ENCODE peak calls at places on chromosome X, in seven cellular contexts. Z is GM10248; F is retina; P is Kasumi-1; J is IMR-90; V is globus pallidus; A is effector memory CD8-positive, alpha-beta T cell. H is an unnamed sample.
A peak's percentile ranks its signal among the peaks of the same experiment; 100 is the strongest.

GRCh38 chrX:110172215-110172614 is 145.7 kb downstream of the AMMECR1 start:
- DNase-seq in Z (peak; percentile 79), F (no peak), A (no peak), V (no peak), P (no peak), J (no peak), H (no peak)

GRCh38 chrX:140475025-140475424 is 29.8 kb downstream of the SOX3 start:
- DNase-seq in J (no peak), A (no peak), Z (no peak), P (no peak), V (no peak), F (no peak), H (no peak)

GRCh38 chrX:129934461-129934860 is 28.5 kb downstream of the UTP14A start:
- DNase-seq in V (peak; percentile 62), A (no peak), F (peak; percentile 6), P (no peak), J (no peak), Z (no peak), H (no peak)

GRCh38 chrX:132184871-132185270 is 34.4 kb downstream of the RAP2C start:
- DNase-seq in A (no peak), P (no peak), F (no peak), V (no peak), J (no peak), Z (no peak), H (no peak)

GRCh38 chrX:129523076-129524055 is at the start of gene SMARCA1:
- DNase-seq in Z (peak; percentile 7), J (peak; percentile 63), P (no peak), V (peak; percentile 29), F (peak; percentile 80), A (no peak), H (peak; percentile 70)

GRCh38 chrX:13721819-13722527 is 12.4 kb downstream of the TRAPPC2 start:
- DNase-seq in F (no peak), A (no peak), Z (no peak), V (peak; percentile 54), J (peak; percentile 86), P (peak; percentile 31), H (peak; percentile 63)

GRCh38 chrX:43718956-43719355 is 62.9 kb downstream of the MAOA start:
- DNase-seq in Z (no peak), J (no peak), V (no peak), A (no peak), F (no peak), P (no peak), H (no peak)

GRCh38 chrX:69674891-69675290 is 59.0 kb downstream of the EDA start:
- DNase-seq in P (no peak), V (no peak), F (no peak), J (no peak), A (no peak), Z (no peak), H (no peak)

GRCh38 chrX:135389717-135390116 is 32.0 kb upstream of the SMIM10L2A start:
- DNase-seq in F (no peak), J (no peak), P (no peak), A (no peak), Z (no peak), V (no peak), H (peak; percentile 1)

GRCh38 chrX:46260502-46260901 is 284.7 kb downstream of the ZNF674 start:
- DNase-seq in F (no peak), Z (no peak), A (no peak), P (no peak), V (no peak), J (no peak), H (no peak)

GRCh38 chrX:136146614-136147319 is 566 bp upstream of the FHL1 start:
- DNase-seq in V (no peak), P (no peak), Z (peak; percentile 16), F (peak; percentile 75), A (no peak), J (no peak), H (peak; percentile 9)